ENCODE peak calls at places on chromosomes 12 and 14, in five cellular contexts. Z is NB4, N is gastrocnemius medialis, R is testis, M is bronchial epithelial cell. H is an unnamed sample.

GRCh38 chr12:57543666-57544065 is 3.3 kb downstream of the DCTN2 start:
- DNase-seq in Z (no peak), N (no peak), R (no peak), M (no peak), H (peak)

GRCh38 chr12:29428630-29429029 is 47.7 kb upstream of the ERGIC2 start:
- DNase-seq in Z (peak), N (no peak), R (no peak), M (peak), H (no peak)

GRCh38 chr14:71320734-71321555 is 413.7 kb downstream of the PCNX1 start:
- DNase-seq in Z (peak), N (no peak), R (peak), M (peak), H (peak)

GRCh38 chr12:59036973-59037807 is 116.9 kb upstream of the LRIG3 start:
- DNase-seq in Z (no peak), N (no peak), R (no peak), M (no peak), H (no peak)

GRCh38 chr12:89231686-89232085 is 120.6 kb downstream of the DUSP6 start:
- DNase-seq in Z (no peak), N (no peak), R (no peak), M (no peak), H (no peak)

GRCh38 chr14:61661471-61661988 is 33.8 kb upstream of the HIF1A start:
- DNase-seq in Z (no peak), N (no peak), R (no peak), M (peak), H (no peak)

GRCh38 chr14:59407246-59407615 is 57.9 kb downstream of the GPR135 start:
- DNase-seq in Z (no peak), N (no peak), R (no peak), M (peak), H (no peak)

GRCh38 chr12:26629864-26630263 is 203.1 kb downstream of the ITPR2 start:
- DNase-seq in Z (no peak), N (no peak), R (no peak), M (no peak), H (no peak)

GRCh38 chr14:56194062-56194461 is 75.9 kb downstream of the PELI2 start:
- DNase-seq in Z (no peak), N (no peak), R (no peak), M (no peak), H (no peak)

GRCh38 chr12:13250416-13250815 is 53.9 kb downstream of the EMP1 start:
- DNase-seq in Z (no peak), N (no peak), R (no peak), M (peak), H (no peak)

GRCh38 chr14:100214768-100215079 is 24.2 kb upstream of the YY1 start:
- DNase-seq in Z (no peak), N (no peak), R (no peak), M (no peak), H (no peak)

GRCh38 chr12:6052206-6052939 is 72.1 kb downstream of the VWF start:
- DNase-seq in Z (no peak), N (no peak), R (no peak), M (no peak), H (peak)

GRCh38 chr14:97603201-97603600 is 806.0 kb downstream of the VRK1 start:
- DNase-seq in Z (no peak), N (no peak), R (no peak), M (no peak), H (no peak)

GRCh38 chr14:32593290-32593942 is 264.3 kb downstream of the AKAP6 start:
- DNase-seq in Z (no peak), N (no peak), R (no peak), M (peak), H (no peak)

GRCh38 chr12:12331244-12331771 is 18.7 kb downstream of the MANSC1 start:
- DNase-seq in Z (no peak), N (no peak), R (no peak), M (no peak), H (no peak)

GRCh38 chr12:2856901-2857495 is at the start of gene TEX52:
- DNase-seq in Z (no peak), N (no peak), R (no peak), M (no peak), H (no peak)

GRCh38 chr12:11944321-11944720 is 126.4 kb upstream of the BCL2L14 start:
- DNase-seq in Z (no peak), N (no peak), R (no peak), M (no peak), H (no peak)

GRCh38 chr12:118190266-118190665 is 54.3 kb downstream of the PEBP1 start:
- DNase-seq in Z (no peak), N (no peak), R (peak), M (no peak), H (peak)

GRCh38 chr14:74140374-74140850 is 55.7 kb downstream of the LIN52 start:
- DNase-seq in Z (peak), N (peak), R (peak), M (no peak), H (no peak)

GRCh38 chr14:76883437-76883836 is 57.2 kb downstream of the LRRC74A start:
- DNase-seq in Z (no peak), N (no peak), R (no peak), M (no peak), H (no peak)

GRCh38 chr14:104427126-104427851 is 152.3 kb upstream of the C14orf180 start:
- DNase-seq in Z (no peak), N (no peak), R (no peak), M (no peak), H (no peak)

GRCh38 chr14:60777856-60778578 is 43.5 kb downstream of the MNAT1 start:
- DNase-seq in Z (no peak), N (no peak), R (no peak), M (peak), H (no peak)

GRCh38 chr12:77979597-77980250 is 149.0 kb downstream of the NAV3 start:
- DNase-seq in Z (no peak), N (no peak), R (no peak), M (no peak), H (no peak)

GRCh38 chr12:26043139-26044006 is 81.5 kb downstream of the BHLHE41 start:
- DNase-seq in Z (no peak), N (no peak), R (no peak), M (no peak), H (no peak)

GRCh38 chr14:31834616-31835015 is 242.5 kb upstream of the ARHGAP5 start:
- DNase-seq in Z (no peak), N (no peak), R (no peak), M (peak), H (no peak)

GRCh38 chr14:105537580-105538474 is 11.4 kb downstream of the TMEM121 start:
- DNase-seq in Z (peak), N (no peak), R (peak), M (peak), H (peak)

GRCh38 chr12:25933001-25933400 is 25.5 kb upstream of the RASSF8 start:
- DNase-seq in Z (no peak), N (no peak), R (no peak), M (no peak), H (no peak)

GRCh38 chr12:18239561-18239960 is 21.8 kb upstream of the PIK3C2G start:
- DNase-seq in Z (no peak), N (no peak), R (no peak), M (peak), H (no peak)

GRCh38 chr12:54356951-54357356 is 7.3 kb downstream of the GPR84 start:
- DNase-seq in Z (no peak), N (no peak), R (no peak), M (no peak), H (no peak)

GRCh38 chr12:92597997-92598396 is 104.8 kb upstream of the PLEKHG7 start:
- DNase-seq in Z (no peak), N (no peak), R (no peak), M (peak), H (no peak)

GRCh38 chr12:113271853-113272561 is 50.7 kb downstream of the TPCN1 start:
- DNase-seq in Z (peak), N (peak), R (peak), M (peak), H (peak)

GRCh38 chr12:131681257-131681620 is 29.7 kb upstream of the SFSWAP start:
- DNase-seq in Z (no peak), N (no peak), R (no peak), M (no peak), H (no peak)

GRCh38 chr14:31059152-31059924 is 33.2 kb upstream of the STRN3 start:
- DNase-seq in Z (peak), N (peak), R (peak), M (peak), H (no peak)

GRCh38 chr14:71498151-71498734 is 434.0 kb upstream of the RGS6 start:
- DNase-seq in Z (no peak), N (no peak), R (no peak), M (no peak), H (no peak)

GRCh38 chr12:112987561-112987960 is 9.2 kb downstream of the OAS2 start:
- DNase-seq in Z (no peak), N (no peak), R (no peak), M (no peak), H (no peak)

GRCh38 chr12:90067791-90068190 is 359.2 kb upstream of the ATP2B1 start:
- DNase-seq in Z (no peak), N (no peak), R (no peak), M (no peak), H (no peak)

GRCh38 chr12:124347805-124348658 is 53.1 kb downstream of the RFLNA start:
- DNase-seq in Z (no peak), N (no peak), R (no peak), M (no peak), H (no peak)

DNA sequence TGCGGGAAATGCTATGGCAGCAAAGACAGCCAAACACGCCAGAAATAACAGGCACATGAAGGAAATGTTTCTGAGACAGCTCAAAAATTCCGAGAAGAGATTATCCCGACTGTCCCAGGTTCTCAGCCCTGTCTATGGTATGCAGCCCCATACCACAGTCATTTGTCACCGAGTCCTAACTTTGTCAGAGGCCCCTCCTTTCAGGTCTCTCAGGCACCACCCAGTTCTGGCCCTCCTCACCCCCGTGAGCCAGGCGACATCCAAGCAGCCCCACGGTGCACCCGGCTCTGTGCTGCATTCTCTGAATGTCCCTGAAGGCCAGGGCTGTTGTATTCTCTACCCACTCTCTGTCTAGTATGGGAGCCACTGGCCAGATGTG is 24.0 kb downstream of the SSH1 start:
- DNase-seq in Z (no peak), N (no peak), R (no peak), M (peak), H (no peak)
- H3K4me3 ChIP-seq in Z (no peak), N (no peak), R (no peak), M (no peak), H (no peak)

GRCh38 chr14:93079321-93079720 is 36.4 kb downstream of the ITPK1 start:
- DNase-seq in Z (no peak), N (no peak), R (no peak), M (no peak), H (no peak)
- TF ChIP-seq CTCF in Z (no peak), N (no peak), R (no peak), M (no peak), H (no peak)

DNA sequence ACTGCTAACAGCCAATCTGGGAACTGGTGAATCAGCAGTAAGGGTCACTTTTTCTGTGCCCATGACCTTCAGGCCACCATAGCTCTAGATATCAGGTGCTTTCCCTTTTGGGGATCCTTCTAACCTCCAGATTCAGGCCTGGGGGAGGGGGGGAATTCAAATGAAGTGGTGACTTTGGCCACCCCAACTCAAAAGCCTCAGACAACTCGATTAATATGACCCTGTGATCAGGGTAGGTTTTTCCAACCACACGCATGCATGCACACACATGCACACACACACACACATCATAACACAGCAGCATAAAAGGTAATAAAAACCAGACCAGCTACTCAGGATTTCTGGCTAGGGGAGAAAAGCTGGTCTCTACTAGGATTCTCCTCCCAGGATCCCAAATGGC is 5.3 kb downstream of the TBX3 start:
- DNase-seq in Z (no peak), N (no peak), R (no peak), M (no peak), H (no peak)
- H3K4me3 ChIP-seq in Z (no peak), N (no peak), R (no peak), M (no peak), H (no peak)

GRCh38 chr14:69288956-69289705 is 29.2 kb downstream of the GALNT16 start:
- DNase-seq in Z (no peak), N (no peak), R (no peak), M (no peak), H (no peak)

GRCh38 chr14:69285661-69286255 is 25.8 kb downstream of the GALNT16 start:
- DNase-seq in Z (no peak), N (no peak), R (no peak), M (no peak), H (no peak)

GRCh38 chr14:69289811-69290520 is 30.0 kb downstream of the GALNT16 start:
- DNase-seq in Z (no peak), N (peak), R (no peak), M (no peak), H (no peak)

GRCh38 chr14:69287096-69287991 is 27.4 kb downstream of the GALNT16 start:
- DNase-seq in Z (no peak), N (no peak), R (no peak), M (no peak), H (peak)

GRCh38 chr14:69288001-69288771 is 28.2 kb downstream of the GALNT16 start:
- DNase-seq in Z (no peak), N (no peak), R (peak), M (no peak), H (no peak)
- TF ChIP-seq CTCF in Z (no peak), N (no peak), R (peak), M (peak), H (no peak)

DNA sequence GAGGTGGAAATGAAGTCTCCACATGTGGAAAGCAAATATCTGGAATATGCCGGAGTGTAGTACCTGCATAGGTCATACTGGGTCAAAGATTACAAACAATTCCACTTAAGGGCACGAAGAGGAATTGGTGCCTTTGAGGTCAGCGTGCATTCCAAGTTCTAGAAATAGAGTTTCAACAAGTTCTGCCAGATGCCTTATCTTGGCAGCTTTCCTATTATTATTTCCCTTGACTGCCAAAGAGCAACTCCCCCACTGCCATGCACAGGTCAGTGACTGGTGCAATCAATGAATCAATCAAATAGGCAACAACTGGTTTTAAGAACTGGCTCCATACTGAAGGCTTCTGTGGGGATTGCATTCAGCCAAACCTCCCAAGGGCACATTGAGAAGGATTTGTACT is 115.4 kb upstream of the PCED1B start:
- DNase-seq in Z (no peak), N (no peak), R (peak), M (peak), H (no peak)
- H3K4me3 ChIP-seq in Z (no peak), N (no peak), R (no peak), M (no peak), H (no peak)

GRCh38 chr14:57268161-57269067 is at the start of the genes AP5M1 and EXOC5:
- DNase-seq in Z (peak), N (peak), R (peak), M (peak), H (peak)
- TF ChIP-seq CTCF in Z (no peak), N (peak), R (no peak), M (no peak), H (peak)

DNA sequence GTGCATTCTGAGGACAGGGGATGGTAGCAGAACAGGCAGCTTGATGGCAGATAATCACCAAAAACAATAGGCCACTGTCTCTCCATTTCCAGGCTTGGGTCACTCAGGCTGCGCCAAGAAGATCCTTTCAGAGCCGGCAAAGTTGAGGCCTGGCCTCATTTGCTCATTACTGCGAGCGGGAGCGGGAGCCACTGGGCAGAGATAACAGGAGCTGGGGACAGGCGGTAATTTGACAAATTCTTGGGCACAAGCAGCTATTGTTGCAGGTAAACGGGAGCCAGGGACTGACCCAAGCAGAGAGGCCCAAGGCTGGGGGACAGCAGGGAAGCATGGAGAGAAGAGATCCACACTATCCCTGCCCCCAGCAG is 2.1 kb downstream of the MSI1 start:
- DNase-seq in Z (no peak), N (no peak), R (no peak), M (no peak), H (no peak)
- H3K4me3 ChIP-seq in Z (no peak), N (no peak), R (no peak), M (no peak), H (peak)

H was measured in dorsolateral prefrontal cortex.